ENCODE peak calls at places on chromosomes 4 and X, in eight cellular contexts. Z, W, V, C, D, B, A and I are unnamed samples.

GRCh38 chr4:175470141-175470540 is 341.9 kb downstream of the GPM6A start:
- DNase-seq in V (no peak), A (no peak), B (peak; percentile 20), D (peak; percentile 11), W (no peak), Z (peak; percentile 16), C (peak; percentile 72), I (no peak)

GRCh38 chrX:140526138-140526537 is 21.3 kb upstream of the SOX3 start:
- DNase-seq in W (no peak), C (peak; percentile 80), A (no peak), V (no peak), Z (no peak), D (no peak), B (peak; percentile 58), I (no peak)

GRCh38 chr4:147479817-147480216 is 1.1 kb upstream of the EDNRA start:
- DNase-seq in D (peak; percentile 10), V (no peak), W (no peak), Z (peak; percentile 67), B (no peak), C (no peak), A (no peak), I (no peak)

GRCh38 chrX:120016068-120016441 is 61.4 kb downstream of the RHOXF2B start:
- DNase-seq in V (no peak), W (no peak), D (no peak), A (no peak), B (no peak), C (no peak), Z (no peak), I (no peak)

GRCh38 chr4:93710101-93710846 is 118.3 kb upstream of the ATOH1 start:
- DNase-seq in W (no peak), A (no peak), C (peak; percentile 2), Z (no peak), D (no peak), V (peak; percentile 67), B (no peak), I (no peak)

GRCh38 chr4:815464-816146 is 10.3 kb downstream of the CPLX1 start:
- DNase-seq in C (no peak), A (no peak), D (no peak), B (no peak), W (no peak), V (no peak), Z (no peak), I (no peak)

GRCh38 chr4:2875556-2875955 is 31.9 kb downstream of the ADD1 start:
- DNase-seq in B (no peak), V (no peak), C (no peak), D (no peak), Z (no peak), W (no peak), A (no peak), I (no peak)

GRCh38 chrX:124405868-124406267 is 59.5 kb downstream of the SH2D1A start:
- DNase-seq in B (no peak), Z (no peak), V (no peak), D (no peak), C (no peak), A (no peak), W (no peak), I (no peak)

GRCh38 chr4:121764702-121765367 is at the start of gene SMIM43:
- DNase-seq in A (peak; percentile 27), D (no peak), B (no peak), C (peak; percentile 16), W (no peak), Z (no peak), V (peak; percentile 49), I (no peak)

GRCh38 chrX:14496674-14497073 is 32.7 kb upstream of the GLRA2 start:
- DNase-seq in Z (peak; percentile 27), A (no peak), D (no peak), V (no peak), W (no peak), C (no peak), B (no peak), I (no peak)

GRCh38 chr4:25457053-25457715 is 80.1 kb downstream of the ANAPC4 start:
- DNase-seq in D (peak; percentile 36), B (peak; percentile 49), Z (peak; percentile 37), V (no peak), A (no peak), C (peak; percentile 77), W (no peak), I (no peak)

GRCh38 chrX:26100421-26100920 is 37.7 kb upstream of the MAGEB18 start:
- DNase-seq in D (no peak), C (no peak), V (no peak), A (no peak), B (no peak), W (no peak), Z (no peak), I (no peak)

GRCh38 chrX:107454302-107454701 is 4.8 kb downstream of the FRMPD3 start:
- DNase-seq in B (peak; percentile 2), C (peak; percentile 55), Z (peak; percentile 66), V (no peak), D (peak; percentile 33), W (no peak), A (no peak), I (peak; percentile 20)

GRCh38 chr4:129218897-129219296 is 122.9 kb downstream of the C4orf33 start:
- DNase-seq in W (no peak), A (no peak), Z (no peak), V (no peak), D (no peak), B (no peak), C (peak; percentile 21), I (no peak)

GRCh38 chrX:23334536-23334870 is at the start of gene PTCHD1:
- DNase-seq in W (no peak), V (no peak), Z (no peak), B (no peak), D (no peak), A (no peak), C (no peak), I (no peak)

GRCh38 chr4:180103794-180104193 is 2139.4 kb upstream of the TENM3 start:
- DNase-seq in A (no peak), B (no peak), V (no peak), D (no peak), W (no peak), C (no peak), Z (no peak), I (no peak)

GRCh38 chrX:9153299-9153698 is 119.4 kb upstream of the FAM9B start:
- DNase-seq in V (no peak), A (no peak), B (no peak), W (no peak), Z (peak; percentile 90), C (peak; percentile 83), D (peak; percentile 50), I (no peak)

GRCh38 chr4:42488114-42488513 is 90.8 kb downstream of the SHISA3 start:
- DNase-seq in B (no peak), C (no peak), V (no peak), D (no peak), W (no peak), A (no peak), Z (no peak), I (no peak)

GRCh38 chr4:10173754-10174749 is 57.5 kb upstream of the WDR1 start:
- DNase-seq in V (peak; percentile 87), W (no peak), B (no peak), A (no peak), Z (no peak), C (no peak), D (no peak), I (no peak)

GRCh38 chr4:156298230-156298629 is 344.6 kb upstream of the CTSO start:
- DNase-seq in B (peak; percentile 40), W (peak; percentile 56), C (peak; percentile 63), V (no peak), A (no peak), Z (peak; percentile 85), D (peak; percentile 92), I (peak; percentile 59)

GRCh38 chr4:27787195-27787594 is 926.6 kb downstream of the STIM2 start:
- DNase-seq in W (no peak), A (no peak), D (no peak), C (peak; percentile 4), Z (no peak), B (no peak), V (no peak), I (no peak)

GRCh38 chr4:173698557-173699262 is 168.7 kb upstream of the HAND2 start:
- DNase-seq in Z (no peak), B (peak; percentile 29), C (no peak), V (no peak), A (no peak), W (no peak), D (no peak), I (no peak)

GRCh38 chr4:101357751-101358150 is 10.4 kb upstream of the PPP3CA start:
- DNase-seq in B (no peak), D (no peak), A (no peak), C (peak; percentile 64), Z (peak; percentile 85), W (no peak), V (no peak), I (no peak)

GRCh38 chr4:10403633-10404445 is 53.4 kb downstream of the ZNF518B start:
- DNase-seq in A (no peak), C (peak; percentile 49), D (peak; percentile 54), B (peak; percentile 10), W (peak; percentile 12), Z (peak; percentile 33), V (peak; percentile 57), I (peak; percentile 6)

GRCh38 chrX:49164589-49165360 is 2.2 kb downstream of the MAGIX start:
- DNase-seq in W (no peak), B (no peak), A (no peak), V (no peak), D (no peak), Z (no peak), C (no peak), I (no peak)

GRCh38 chrX:39755152-39756032 is 342.4 kb downstream of the BCOR start:
- DNase-seq in A (peak; percentile 72), B (peak; percentile 60), V (no peak), W (peak; percentile 78), C (peak; percentile 94), Z (peak; percentile 99), D (peak; percentile 94), I (peak; percentile 61)

GRCh38 chr4:54226399-54227260 is 2.5 kb upstream of the PDGFRA start:
- DNase-seq in Z (peak; percentile 79), D (peak; percentile 63), V (peak; percentile 52), A (no peak), B (no peak), C (peak; percentile 45), W (peak; percentile 43), I (no peak)

GRCh38 chr4:158858410-158859189 is 89.8 kb downstream of the FNIP2 start:
- DNase-seq in C (peak; percentile 75), W (no peak), Z (peak; percentile 66), D (peak; percentile 82), A (no peak), B (peak; percentile 76), V (no peak), I (no peak)

GRCh38 chr4:13544556-13545393 is 467 bp upstream of the NKX3-2 start:
- DNase-seq in A (peak; percentile 63), C (peak; percentile 80), W (peak; percentile 48), B (peak; percentile 56), D (peak; percentile 50), V (peak; percentile 86), Z (peak; percentile 87), I (no peak)

GRCh38 chr4:15653864-15654391 is 1.2 kb downstream of the FBXL5 start:
- DNase-seq in V (peak; percentile 42), Z (peak; percentile 69), W (no peak), D (peak; percentile 48), C (peak; percentile 68), B (no peak), A (no peak), I (no peak)

GRCh38 chrX:42732506-42732905 is 45.5 kb downstream of the PPP1R2C start:
- DNase-seq in C (no peak), Z (peak; percentile 1), B (no peak), W (no peak), V (no peak), A (no peak), D (no peak), I (no peak)

GRCh38 chr4:37243722-37244582 is 591 bp upstream of the NWD2 start:
- DNase-seq in D (no peak), W (no peak), A (no peak), C (no peak), V (peak; percentile 9), B (no peak), Z (no peak), I (no peak)

GRCh38 chrX:53682885-53683555 is 3.5 kb downstream of the HUWE1 start:
- DNase-seq in B (no peak), W (no peak), Z (peak; percentile 55), C (peak; percentile 72), D (peak; percentile 50), V (peak; percentile 58), A (no peak), I (no peak)

GRCh38 chr4:2036866-2037265 is 22.3 kb upstream of the NAT8L start:
- DNase-seq in W (no peak), D (no peak), Z (no peak), A (no peak), B (no peak), V (no peak), C (no peak), I (no peak)